ENCODE peak calls at places on chromosomes 3 and 15, in ten cellular contexts. W is fibroblast of pulmonary artery; O is Calu3; P is brain microvascular endothelial cell; Q is cardiac fibroblast; L is BE2C; S is CD8-positive, alpha-beta T cell; H is tibial nerve; V is pancreas; D is Peyer's patch. I is an unnamed sample.

GRCh38 chr3:58688563-58688962 is 22.0 kb upstream of the FAM3D start:
- DNase-seq in O (no peak), W (no peak), H (no peak), Q (no peak), D (peak; percentile 59), S (no peak), L (no peak), V (no peak), P (no peak), I (no peak)

GRCh38 chr3:158456114-158456513 is 114.9 kb upstream of the MLF1 start:
- DNase-seq in S (no peak), Q (no peak), H (no peak), L (no peak), O (no peak), P (no peak), D (no peak), V (no peak), W (no peak), I (no peak)

GRCh38 chr3:11120091-11120845 is 34.0 kb upstream of the HRH1 start:
- DNase-seq in P (no peak), L (no peak), O (no peak), W (peak; percentile 56), D (no peak), S (no peak), V (no peak), H (no peak), Q (peak; percentile 67), I (no peak)

GRCh38 chr3:177753498-177754155 is 556.3 kb upstream of the TBL1XR1 start:
- DNase-seq in H (peak; percentile 20), S (no peak), D (no peak), L (peak; percentile 78), V (no peak), O (no peak), Q (peak; percentile 59), W (no peak), P (no peak), I (no peak)

GRCh38 chr3:119588112-119588511 is 8.8 kb downstream of the ADPRH start:
- DNase-seq in S (no peak), V (no peak), L (peak; percentile 21), D (no peak), W (no peak), P (no peak), O (peak; percentile 16), H (peak; percentile 39), Q (peak; percentile 17), I (no peak)

GRCh38 chr3:99344216-99344615 is 294.2 kb upstream of the COL8A1 start:
- DNase-seq in W (no peak), O (no peak), S (no peak), H (no peak), P (no peak), Q (peak; percentile 17), L (no peak), D (no peak), V (no peak), I (no peak)

GRCh38 chr15:101115887-101116680 is 135.8 kb downstream of the CHSY1 start:
- DNase-seq in L (peak; percentile 47), V (no peak), D (no peak), Q (no peak), S (no peak), O (no peak), P (no peak), W (peak; percentile 82), H (peak; percentile 38), I (no peak)

GRCh38 chr3:71658131-71658530 is 67.1 kb downstream of the EIF4E3 start:
- DNase-seq in V (peak; percentile 94), S (no peak), P (no peak), W (peak; percentile 56), L (no peak), H (peak; percentile 58), Q (peak; percentile 24), D (no peak), O (peak; percentile 45), I (no peak)

GRCh38 chr15:78681306-78682012 is 40.4 kb upstream of the CHRNB4 start:
- DNase-seq in D (no peak), O (no peak), P (no peak), S (no peak), H (no peak), W (no peak), Q (no peak), V (no peak), L (peak; percentile 95), I (peak; percentile 87)

GRCh38 chr15:61530769-61531168 is 301.7 kb upstream of the RORA start:
- DNase-seq in D (no peak), H (no peak), Q (no peak), P (no peak), S (no peak), W (no peak), V (no peak), L (peak; percentile 36), O (no peak), I (no peak)

GRCh38 chr3:138219255-138219654 is 32.2 kb downstream of the ARMC8 start:
- DNase-seq in O (no peak), Q (peak; percentile 66), D (no peak), W (peak; percentile 50), H (no peak), P (peak; percentile 61), V (no peak), L (no peak), S (no peak), I (no peak)

GRCh38 chr3:127677541-127678314 is 5.0 kb downstream of the ABTB1 start:
- DNase-seq in S (no peak), L (no peak), H (peak; percentile 9), P (no peak), D (peak; percentile 25), Q (no peak), V (peak; percentile 5), O (no peak), W (no peak), I (no peak)

GRCh38 chr3:10354373-10355015 is 33.6 kb upstream of the SEC13 start:
- DNase-seq in V (no peak), W (no peak), Q (no peak), H (no peak), O (no peak), D (no peak), S (no peak), P (no peak), L (no peak), I (no peak)

GRCh38 chr3:77042892-77043291 is 3.0 kb downstream of the ROBO2 start:
- DNase-seq in W (no peak), Q (no peak), P (no peak), L (peak; percentile 15), S (no peak), V (no peak), D (no peak), O (no peak), H (no peak), I (no peak)

GRCh38 chr15:77025941-77026411 is 31.1 kb downstream of the PSTPIP1 start:
- DNase-seq in W (no peak), H (no peak), D (peak; percentile 34), P (no peak), Q (no peak), S (no peak), O (no peak), L (no peak), V (no peak), I (no peak)

GRCh38 chr3:133882986-133883586 is 12.6 kb downstream of the RAB6B start:
- DNase-seq in O (no peak), S (no peak), P (no peak), W (no peak), D (no peak), V (no peak), L (no peak), H (no peak), Q (no peak), I (no peak)

GRCh38 chr3:55486101-55486856 is 827 bp downstream of the WNT5A start:
- DNase-seq in Q (peak; percentile 83), W (peak; percentile 79), O (no peak), H (no peak), L (no peak), P (peak; percentile 78), V (peak; percentile 78), D (peak; percentile 62), S (no peak), I (peak; percentile 36)

GRCh38 chr15:85870216-85871014 is 75.7 kb upstream of the KLHL25 start:
- DNase-seq in L (no peak), D (no peak), H (no peak), V (no peak), Q (no peak), P (no peak), W (no peak), O (no peak), S (no peak), I (no peak)

GRCh38 chr15:62940755-62941361 is 101.7 kb upstream of the TPM1 start:
- DNase-seq in D (no peak), W (peak; percentile 92), Q (peak; percentile 95), S (peak; percentile 32), V (peak; percentile 28), L (peak; percentile 69), P (peak; percentile 99), H (peak; percentile 30), O (no peak), I (no peak)

DNA sequence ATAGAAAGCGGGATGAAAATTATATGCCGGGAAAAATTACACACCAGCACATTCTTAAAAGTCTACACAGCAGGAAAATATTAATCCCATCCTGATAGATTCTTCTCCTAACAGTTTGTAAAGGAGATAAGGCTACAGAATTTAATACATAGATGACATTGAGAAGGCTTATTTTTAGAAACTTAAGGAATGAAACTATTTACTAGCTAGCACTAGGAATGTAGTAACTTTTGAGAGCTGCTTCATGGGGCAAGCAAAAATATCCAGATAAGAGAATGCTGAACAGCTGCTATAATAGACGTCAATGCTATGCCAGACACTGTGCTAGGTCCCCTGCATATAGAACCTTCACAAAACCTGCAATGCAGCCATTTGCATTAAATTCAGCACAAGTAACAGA is 912.7 kb upstream of the NR2F2 start:
- DNase-seq in P (no peak), V (no peak), S (no peak), O (no peak), W (no peak), L (no peak), H (no peak), D (no peak), Q (no peak), I (no peak)
- TF ChIP-seq CTCF in P (no peak), V (no peak), S (no peak), O (no peak), W (no peak), L (no peak), H (no peak), D (no peak), Q (no peak), I (no peak)

GRCh38 chr15:98174286-98174685 is 213.8 kb downstream of the ARRDC4 start:
- DNase-seq in V (no peak), L (no peak), D (no peak), H (no peak), Q (no peak), O (no peak), S (no peak), W (no peak), P (no peak), I (no peak)
- TF ChIP-seq CTCF in V (no peak), L (no peak), D (no peak), H (no peak), Q (no peak), O (no peak), S (no peak), W (no peak), P (no peak), I (no peak)

GRCh38 chr3:147195896-147196295 is 210.4 kb downstream of the ZIC4 start:
- DNase-seq in P (no peak), Q (peak; percentile 7), O (no peak), W (no peak), D (no peak), S (no peak), V (no peak), L (no peak), H (no peak), I (no peak)
- TF ChIP-seq CTCF in P (no peak), Q (no peak), O (no peak), W (no peak), D (no peak), S (no peak), V (no peak), L (no peak), H (no peak), I (no peak)

GRCh38 chr15:29480278-29480677 is 210.7 kb upstream of the NSMCE3 start:
- DNase-seq in V (no peak), D (no peak), Q (no peak), L (no peak), H (no peak), P (no peak), S (no peak), W (no peak), O (no peak), I (no peak)
- TF ChIP-seq CTCF in V (no peak), D (no peak), Q (no peak), L (no peak), H (no peak), P (no peak), S (no peak), W (no peak), O (no peak), I (no peak)